ENCODE peak calls at places on chromosomes 2 and 18, in ten cellular contexts. N is uterus; M is transverse colon; A is spleen; I is K562; C is SJSA1; K is PC-3; G is CD8-positive, alpha-beta memory T cell; X is CD4-positive, alpha-beta T cell; B is aorta. E is an unnamed sample.

GRCh38 chr2:240934701-240935100 is 28.6 kb downstream of the CROCC2 start:
- DNase-seq in M (peak; percentile 5), K (no peak), I (no peak), C (peak; percentile 35), B (no peak), N (peak; percentile 8), A (peak; percentile 63), G (peak; percentile 41), X (no peak), E (no peak)

GRCh38 chr2:232668805-232669444 is 28.2 kb upstream of the GIGYF2 start:
- DNase-seq in G (no peak), A (no peak), N (peak; percentile 27), I (peak; percentile 26), C (no peak), K (peak; percentile 24), B (no peak), M (no peak), X (no peak), E (no peak)

GRCh38 chr2:35503738-35504160 is 851.8 kb upstream of the CRIM1 start:
- DNase-seq in C (no peak), A (no peak), N (no peak), K (peak; percentile 9), B (no peak), M (no peak), X (no peak), G (no peak), I (no peak), E (no peak)

GRCh38 chr18:49162226-49162848 is 211.6 kb upstream of the SMAD7 start:
- DNase-seq in C (no peak), I (no peak), K (no peak), M (no peak), N (no peak), X (no peak), G (no peak), B (no peak), A (no peak), E (no peak)

GRCh38 chr2:157504623-157505022 is 60.7 kb upstream of the CYTIP start:
- DNase-seq in M (peak; percentile 29), I (no peak), C (no peak), A (no peak), X (no peak), K (no peak), N (no peak), B (no peak), G (no peak), E (no peak)

GRCh38 chr2:131092409-131093065 is 723 bp downstream of the FAM168B start:
- DNase-seq in X (no peak), K (no peak), G (no peak), M (no peak), A (no peak), N (no peak), I (no peak), B (no peak), C (no peak), E (no peak)

GRCh38 chr2:231563378-231563961 is 29.2 kb upstream of the TEX44 start:
- DNase-seq in N (peak; percentile 58), C (peak; percentile 59), G (no peak), M (peak; percentile 38), A (no peak), B (peak; percentile 60), X (no peak), I (peak; percentile 78), K (peak; percentile 65), E (peak; percentile 5)

GRCh38 chr18:68915066-68915465 is 117.2 kb downstream of the CCDC102B start:
- DNase-seq in K (no peak), G (no peak), A (no peak), M (no peak), N (no peak), C (no peak), B (no peak), X (no peak), I (no peak), E (no peak)

GRCh38 chr2:7837232-7837760 is 844.6 kb upstream of the ID2 start:
- DNase-seq in C (no peak), M (no peak), K (no peak), X (no peak), B (no peak), N (no peak), G (no peak), I (no peak), A (no peak), E (no peak)

GRCh38 chr2:7838636-7839035 is 843.2 kb upstream of the ID2 start:
- DNase-seq in A (no peak), I (no peak), N (no peak), G (no peak), M (no peak), X (no peak), B (no peak), C (no peak), K (no peak), E (no peak)

GRCh38 chr2:7841751-7842150 is 840.1 kb upstream of the ID2 start:
- DNase-seq in M (no peak), K (peak; percentile 38), C (peak; percentile 53), I (no peak), B (no peak), N (no peak), G (no peak), A (no peak), X (no peak), E (no peak)

GRCh38 chr2:7840651-7841380 is 841.0 kb upstream of the ID2 start:
- DNase-seq in B (no peak), A (no peak), X (no peak), C (peak; percentile 87), K (no peak), I (no peak), M (no peak), N (no peak), G (no peak), E (no peak)

DNA sequence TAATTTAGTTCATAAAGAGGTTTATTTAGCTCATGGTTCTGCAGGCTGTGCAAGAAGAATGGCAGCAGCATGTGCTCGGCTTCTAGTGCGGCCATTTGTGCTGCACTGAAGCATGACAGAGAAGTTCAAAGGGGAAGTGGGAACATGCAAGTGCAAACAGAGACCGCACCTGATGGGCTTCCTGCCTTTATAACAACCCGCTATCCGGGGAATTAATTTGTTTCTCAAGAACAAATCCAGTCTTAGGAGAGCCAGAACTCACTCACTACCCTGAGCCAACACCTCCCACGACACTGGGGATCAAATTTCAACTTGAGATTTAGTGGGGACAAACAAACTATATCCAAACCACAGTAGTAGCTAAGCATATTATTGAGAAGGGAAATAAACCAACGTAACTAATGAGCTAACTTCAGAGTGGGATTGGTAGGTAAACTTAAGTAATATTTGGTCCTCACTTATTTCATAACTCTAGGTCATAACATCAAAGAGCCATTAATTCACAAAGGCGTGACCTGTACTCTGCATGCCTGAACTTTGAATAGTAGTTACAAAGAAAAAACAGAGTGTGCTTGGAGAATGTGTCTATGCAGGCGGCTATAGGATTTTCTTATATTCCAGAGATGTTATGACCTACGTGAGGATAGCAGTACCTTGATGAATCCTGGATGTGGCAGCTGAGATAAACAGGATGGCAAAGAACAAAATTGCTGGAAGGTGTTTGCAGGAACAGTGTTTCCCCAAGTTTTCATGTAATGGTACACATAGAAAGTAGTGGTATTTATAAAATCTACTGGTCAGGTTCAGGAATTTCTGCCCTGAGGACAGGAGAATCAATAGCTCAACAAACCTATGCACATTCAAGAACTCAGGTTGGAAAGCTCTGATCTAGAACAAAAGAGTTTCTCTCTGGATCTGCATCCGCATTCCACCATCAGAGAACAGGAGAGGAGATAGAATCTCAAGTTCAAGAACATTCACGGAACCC is 845.9 kb upstream of the ID2 start:
- DNase-seq in N (no peak), K (no peak), I (no peak), B (no peak), G (no peak), A (no peak), X (no peak), C (no peak), M (no peak), E (no peak)
- H3K27ac ChIP-seq in N (no peak overlapping the region), K (no peak overlapping the region), I (no peak overlapping the region), B (no peak overlapping the region), G (no peak overlapping the region), A (no peak overlapping the region), X (no peak overlapping the region), C (no peak overlapping the region), M (no peak overlapping the region), E (no peak overlapping the region)

GRCh38 chr2:196403471-196403870 is 232.1 kb upstream of the STK17B start:
- DNase-seq in I (no peak), A (no peak), N (no peak), G (no peak), C (no peak), X (no peak), B (no peak), M (no peak), K (peak; percentile 52), E (no peak)
- H3K27ac ChIP-seq in I (no peak overlapping the region), A (no peak overlapping the region), N (no peak overlapping the region), G (no peak overlapping the region), C (peak overlapping the region; percentile 42), X (no peak overlapping the region), B (no peak overlapping the region), M (no peak overlapping the region), K (peak overlapping the region; percentile 18), E (peak overlapping the region; percentile 62)

GRCh38 chr2:25322313-25322712 is 19.4 kb downstream of the DNMT3A start:
- DNase-seq in N (no peak), K (no peak), A (no peak), X (no peak), I (no peak), G (no peak), C (no peak), M (no peak), B (no peak), E (no peak)

GRCh38 chr2:25323042-25323514 is 18.6 kb downstream of the DNMT3A start:
- DNase-seq in C (no peak), K (no peak), B (peak; percentile 40), G (peak; percentile 86), N (no peak), X (peak; percentile 40), A (no peak), I (no peak), M (no peak), E (no peak)

GRCh38 chr2:25324251-25324650 is 17.5 kb downstream of the DNMT3A start:
- DNase-seq in B (peak; percentile 25), K (no peak), I (no peak), C (no peak), A (no peak), X (no peak), G (no peak), M (no peak), N (no peak), E (no peak)

GRCh38 chr2:25324905-25325592 is 16.7 kb downstream of the DNMT3A start:
- DNase-seq in B (peak; percentile 91), C (no peak), M (no peak), A (no peak), G (no peak), I (no peak), N (peak; percentile 92), K (no peak), X (no peak), E (no peak)

GRCh38 chr2:25323612-25324189 is 18.0 kb downstream of the DNMT3A start:
- DNase-seq in B (no peak), X (no peak), G (no peak), K (no peak), A (no peak), C (no peak), N (no peak), M (no peak), I (no peak), E (no peak)
- H3K27ac ChIP-seq in B (no peak overlapping the region), X (no peak overlapping the region), G (peak overlapping the region; percentile 28), K (no peak overlapping the region), A (peak overlapping the region; percentile 52), C (no peak overlapping the region), N (peak overlapping the region; percentile 50), M (peak overlapping the region; percentile 23), I (no peak overlapping the region), E (no peak overlapping the region)

DNA sequence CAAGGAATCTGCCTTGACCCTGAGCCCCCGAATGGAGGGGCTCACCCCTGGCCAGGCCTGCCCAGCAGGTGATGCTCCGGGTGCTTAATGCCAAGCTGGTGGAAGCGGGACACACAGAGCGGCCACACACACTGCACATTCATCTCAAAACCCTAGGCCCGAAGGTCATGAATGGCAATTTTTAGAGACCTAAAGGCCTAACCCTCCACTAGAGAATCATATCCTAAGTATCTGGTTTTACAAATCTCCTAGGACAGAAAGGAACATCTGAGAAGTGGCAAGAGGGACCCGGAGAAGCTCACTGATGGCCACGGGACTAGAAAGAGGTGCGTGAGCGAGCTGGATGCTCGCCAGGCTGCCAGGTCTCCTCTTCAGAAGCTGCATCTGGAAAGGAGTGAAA is 38.3 kb downstream of the ST3GAL5 start:
- DNase-seq in M (no peak), G (no peak), I (no peak), A (no peak), X (no peak), N (no peak), K (no peak), C (peak; percentile 25), B (no peak), E (no peak)
- H3K27ac ChIP-seq in M (no peak overlapping the region), G (no peak overlapping the region), I (no peak overlapping the region), A (peak overlapping the region; percentile 93), X (peak overlapping the region; percentile 92), N (no peak overlapping the region), K (no peak overlapping the region), C (no peak overlapping the region), B (no peak overlapping the region), E (peak overlapping the region; percentile 67)

E was measured in epithelial cell of prostate.